ENCODE peak calls at places on chromosomes 11 and 22, in six cellular contexts. One of them, this sample, is unnamed. For H3K27me3, the result is how much of the 10 kb centered on the place peaks cover.

GRCh38 chr11:109112748-109113378 is 309.1 kb upstream of the C11orf87 start:
- DNase-seq in CD4-positive, alpha-beta memory T cell: no peak
- DNase-seq in PC-3: no peak
- DNase-seq in IMR-90: no peak
- DNase-seq in cardiac muscle cell: no peak
- DNase-seq in PC-9: no peak
- DNase-seq in this sample: no peak

GRCh38 chr11:119433369-119433749 is 10.4 kb upstream of the THY1 start:
- DNase-seq in CD4-positive, alpha-beta memory T cell: no peak
- DNase-seq in PC-3: peak
- DNase-seq in IMR-90: peak
- DNase-seq in cardiac muscle cell: peak
- DNase-seq in PC-9: no peak
- DNase-seq in this sample: no peak

GRCh38 chr11:1230456-1231395 is 7.9 kb downstream of the MUC5B start:
- DNase-seq in CD4-positive, alpha-beta memory T cell: no peak
- DNase-seq in PC-3: no peak
- DNase-seq in IMR-90: no peak
- DNase-seq in cardiac muscle cell: no peak
- DNase-seq in PC-9: no peak
- DNase-seq in this sample: no peak

GRCh38 chr11:108961095-108961494 is 296.2 kb downstream of the DDX10 start:
- DNase-seq in CD4-positive, alpha-beta memory T cell: no peak
- DNase-seq in PC-3: no peak
- DNase-seq in IMR-90: no peak
- DNase-seq in cardiac muscle cell: no peak
- DNase-seq in PC-9: no peak
- DNase-seq in this sample: no peak

GRCh38 chr11:112368402-112368801 is 107.7 kb upstream of the PLET1 start:
- DNase-seq in CD4-positive, alpha-beta memory T cell: no peak
- DNase-seq in PC-3: peak
- DNase-seq in IMR-90: no peak
- DNase-seq in cardiac muscle cell: no peak
- DNase-seq in PC-9: no peak
- DNase-seq in this sample: no peak

GRCh38 chr11:96704847-96705246 is 315.0 kb downstream of the JRKL start:
- DNase-seq in CD4-positive, alpha-beta memory T cell: no peak
- DNase-seq in PC-3: peak
- DNase-seq in IMR-90: no peak
- DNase-seq in cardiac muscle cell: peak
- DNase-seq in PC-9: no peak
- DNase-seq in this sample: no peak

GRCh38 chr22:23099525-23099792 is 29.1 kb downstream of the GNAZ start:
- DNase-seq in CD4-positive, alpha-beta memory T cell: no peak
- DNase-seq in PC-3: no peak
- DNase-seq in IMR-90: no peak
- DNase-seq in cardiac muscle cell: no peak
- DNase-seq in PC-9: no peak
- DNase-seq in this sample: no peak

GRCh38 chr22:22076937-22077703 is 94.5 kb upstream of the TOP3B start:
- DNase-seq in CD4-positive, alpha-beta memory T cell: no peak
- DNase-seq in PC-3: peak
- DNase-seq in IMR-90: peak
- DNase-seq in cardiac muscle cell: peak
- DNase-seq in PC-9: no peak
- DNase-seq in this sample: no peak

GRCh38 chr11:46675949-46676348 is 24.5 kb downstream of the ARHGAP1 start:
- DNase-seq in CD4-positive, alpha-beta memory T cell: no peak
- DNase-seq in PC-3: no peak
- DNase-seq in IMR-90: no peak
- DNase-seq in cardiac muscle cell: no peak
- DNase-seq in PC-9: no peak
- DNase-seq in this sample: no peak

GRCh38 chr11:37378989-37379388 is 781.0 kb upstream of the RAG2 start:
- DNase-seq in CD4-positive, alpha-beta memory T cell: no peak
- DNase-seq in PC-3: no peak
- DNase-seq in IMR-90: no peak
- DNase-seq in cardiac muscle cell: no peak
- DNase-seq in PC-9: no peak
- DNase-seq in this sample: no peak

GRCh38 chr22:36339171-36340065 is 48.3 kb downstream of the MYH9 start:
- DNase-seq in CD4-positive, alpha-beta memory T cell: no peak
- DNase-seq in PC-3: no peak
- DNase-seq in IMR-90: peak
- DNase-seq in cardiac muscle cell: peak
- DNase-seq in PC-9: no peak
- DNase-seq in this sample: no peak

GRCh38 chr22:50070366-50070765 is 12.3 kb upstream of the TTLL8 start:
- DNase-seq in CD4-positive, alpha-beta memory T cell: no peak
- DNase-seq in PC-3: no peak
- DNase-seq in IMR-90: no peak
- DNase-seq in cardiac muscle cell: no peak
- DNase-seq in PC-9: no peak
- DNase-seq in this sample: no peak

DNA sequence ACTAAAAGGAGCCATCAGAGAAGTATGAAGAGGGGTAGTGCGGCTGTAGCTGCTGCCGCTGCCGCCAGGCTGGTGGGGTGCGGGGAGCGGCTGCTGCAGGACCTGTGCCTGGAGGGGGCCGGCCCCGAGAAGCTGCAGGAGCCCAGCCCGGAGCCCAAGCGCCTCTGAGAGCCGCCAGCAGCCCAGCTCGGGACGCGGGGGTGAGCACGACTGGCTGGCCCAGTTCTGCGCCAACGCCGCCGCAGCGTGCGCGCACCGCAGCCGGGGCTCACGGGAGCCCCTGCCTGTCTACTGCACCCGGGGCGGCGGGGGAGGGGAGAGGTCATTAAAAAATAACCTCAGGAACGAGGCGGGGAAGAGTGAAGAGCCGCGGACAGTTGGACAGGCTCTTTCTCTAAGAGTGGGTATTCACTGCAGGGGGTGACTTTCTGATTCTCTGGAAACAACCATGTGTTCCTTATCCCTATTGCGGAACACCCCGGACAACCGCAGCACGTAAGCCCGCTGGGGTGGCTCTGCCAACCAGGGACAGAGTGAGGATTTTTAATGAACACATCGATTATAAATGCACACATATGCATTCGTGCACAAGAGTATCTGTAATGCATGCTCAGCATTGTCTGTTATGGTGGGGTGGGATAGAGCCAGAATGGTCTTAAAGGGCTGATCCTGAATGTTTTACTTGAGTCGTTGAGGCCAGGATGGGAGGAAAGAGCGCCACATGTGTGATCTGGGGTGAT is 459 bp downstream of the GAS2 start:
- DNase-seq in CD4-positive, alpha-beta memory T cell: no peak
- DNase-seq in PC-3: no peak
- DNase-seq in IMR-90: no peak
- DNase-seq in cardiac muscle cell: peak
- DNase-seq in PC-9: no peak
- DNase-seq in this sample: no peak
- H3K27ac ChIP-seq in CD4-positive, alpha-beta memory T cell: no peak
- H3K27ac ChIP-seq in PC-3: no peak
- H3K27ac ChIP-seq in IMR-90: no peak
- H3K27ac ChIP-seq in cardiac muscle cell: peak
- H3K27ac ChIP-seq in PC-9: no peak
- H3K27ac ChIP-seq in this sample: no peak

DNA sequence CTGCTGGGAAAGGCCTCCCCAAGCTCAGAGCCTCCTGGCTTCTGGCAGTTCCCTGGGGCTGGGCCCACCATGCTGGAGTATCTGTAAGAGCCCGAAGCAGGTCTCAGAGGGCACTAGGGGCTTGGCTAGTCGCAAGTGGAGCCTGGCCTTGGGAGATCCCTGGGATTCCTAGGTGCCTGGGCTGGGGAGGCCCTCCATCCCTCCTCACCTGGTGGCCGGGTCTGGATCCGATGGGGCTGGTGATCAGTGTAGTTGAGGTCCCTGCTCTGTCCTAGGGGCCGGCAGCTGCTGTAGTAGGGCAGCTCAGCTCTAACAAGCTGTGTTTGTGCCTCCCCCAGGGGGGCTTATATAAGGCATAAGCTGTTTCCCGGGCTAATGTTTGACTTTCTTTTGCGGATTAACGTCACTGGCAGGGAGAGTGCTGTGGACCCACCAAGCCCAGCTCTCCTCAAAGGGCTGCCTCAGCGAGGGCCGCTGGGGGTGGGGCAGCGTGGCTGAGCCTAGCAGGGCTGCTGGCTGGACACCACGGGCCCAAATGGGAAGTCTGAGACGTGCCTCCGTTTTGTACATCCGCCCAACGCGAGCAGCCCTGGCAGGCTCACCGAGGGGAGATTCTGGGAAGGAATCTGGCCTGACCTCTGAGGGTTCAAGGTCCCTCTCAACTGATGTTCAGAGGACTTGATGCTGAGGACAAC is at the start of gene SLC22A8:
- DNase-seq in CD4-positive, alpha-beta memory T cell: no peak
- DNase-seq in PC-3: no peak
- DNase-seq in IMR-90: no peak
- DNase-seq in cardiac muscle cell: no peak
- DNase-seq in PC-9: no peak
- DNase-seq in this sample: no peak
- H3K27me3 ChIP-seq in CD4-positive, alpha-beta memory T cell: under half
- H3K27me3 ChIP-seq in PC-3: half or more
- H3K27me3 ChIP-seq in IMR-90: under half
- H3K27me3 ChIP-seq in cardiac muscle cell: under half
- H3K27me3 ChIP-seq in PC-9: half or more
- H3K27me3 ChIP-seq in this sample: under half

DNA sequence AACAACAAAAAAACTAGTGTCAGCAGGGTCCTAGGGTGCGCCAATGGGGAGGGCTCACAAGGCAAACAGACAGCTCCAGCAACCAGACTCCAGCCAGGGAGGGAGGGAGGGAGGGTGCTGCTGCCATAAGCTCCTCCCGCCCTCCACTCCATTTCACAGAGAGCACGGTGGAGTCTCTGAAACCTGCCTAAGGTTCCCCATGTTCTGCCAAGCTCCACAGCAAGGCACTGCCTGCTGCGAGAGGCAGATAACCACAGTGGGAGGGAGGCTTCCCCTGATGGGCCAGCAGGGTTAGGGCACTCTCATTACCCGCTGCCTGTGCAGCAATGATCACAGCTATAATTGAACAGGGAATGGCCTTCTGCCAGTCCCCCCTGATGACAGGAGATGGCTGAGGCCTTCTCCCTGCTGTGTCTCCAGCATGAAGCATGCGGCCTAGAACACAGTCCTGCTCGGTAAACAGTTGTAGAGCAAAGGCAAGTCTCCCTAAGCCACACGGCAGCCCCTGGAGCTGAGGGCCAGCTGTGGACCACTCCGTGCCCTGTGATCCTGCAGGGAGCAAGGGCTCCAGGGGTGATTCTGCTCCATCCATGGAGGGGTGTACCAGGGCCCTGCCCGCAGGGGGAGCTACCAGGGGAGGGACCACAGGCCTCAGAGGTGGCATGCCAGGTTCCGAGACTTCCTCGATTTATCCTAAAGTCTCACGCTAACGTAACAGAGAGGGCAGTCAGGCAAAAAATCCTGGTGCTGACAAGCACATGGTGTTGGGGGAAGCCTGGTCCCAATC is 42.9 kb downstream of the PC start:
- DNase-seq in CD4-positive, alpha-beta memory T cell: no peak
- DNase-seq in PC-3: no peak
- DNase-seq in IMR-90: no peak
- DNase-seq in cardiac muscle cell: no peak
- DNase-seq in PC-9: no peak
- DNase-seq in this sample: no peak
- H3K27ac ChIP-seq in CD4-positive, alpha-beta memory T cell: no peak
- H3K27ac ChIP-seq in PC-3: no peak
- H3K27ac ChIP-seq in IMR-90: no peak
- H3K27ac ChIP-seq in cardiac muscle cell: no peak
- H3K27ac ChIP-seq in PC-9: no peak
- H3K27ac ChIP-seq in this sample: no peak

GRCh38 chr11:60088364-60088763 is at the start of gene MS4A2:
- DNase-seq in CD4-positive, alpha-beta memory T cell: no peak
- DNase-seq in PC-3: no peak
- DNase-seq in IMR-90: no peak
- DNase-seq in cardiac muscle cell: no peak
- DNase-seq in PC-9: no peak
- DNase-seq in this sample: no peak

GRCh38 chr11:60087239-60087638 is 1.2 kb upstream of the MS4A2 start:
- DNase-seq in CD4-positive, alpha-beta memory T cell: no peak
- DNase-seq in PC-3: no peak
- DNase-seq in IMR-90: no peak
- DNase-seq in cardiac muscle cell: no peak
- DNase-seq in PC-9: no peak
- DNase-seq in this sample: no peak

GRCh38 chr11:60080523-60080922 is 7.9 kb upstream of the MS4A2 start:
- DNase-seq in CD4-positive, alpha-beta memory T cell: no peak
- DNase-seq in PC-3: no peak
- DNase-seq in IMR-90: no peak
- DNase-seq in cardiac muscle cell: no peak
- DNase-seq in PC-9: no peak
- DNase-seq in this sample: no peak

GRCh38 chr11:60084866-60085265 is 3.6 kb upstream of the MS4A2 start:
- DNase-seq in CD4-positive, alpha-beta memory T cell: no peak
- DNase-seq in PC-3: peak
- DNase-seq in IMR-90: no peak
- DNase-seq in cardiac muscle cell: no peak
- DNase-seq in PC-9: no peak
- DNase-seq in this sample: no peak

DNA sequence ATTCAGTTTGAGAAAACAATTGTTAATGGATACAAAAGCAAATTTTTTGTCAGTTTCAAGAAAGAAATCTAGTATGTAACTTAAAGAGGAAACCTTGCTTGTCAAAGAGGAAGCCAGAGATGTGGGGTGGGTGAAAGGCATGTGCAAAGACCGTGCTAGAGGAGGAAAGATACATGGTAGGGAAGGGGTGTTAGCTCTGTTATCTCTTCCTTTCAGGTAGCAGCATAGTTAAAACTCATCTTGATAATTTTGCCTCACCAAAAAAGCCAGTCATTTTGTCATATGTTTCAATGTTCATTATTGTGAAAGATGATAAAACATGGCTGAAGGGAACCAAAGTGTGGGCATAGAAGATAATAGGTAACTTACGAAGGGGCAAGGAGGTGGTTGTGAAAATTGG is 2.6 kb upstream of the MS4A2 start:
- DNase-seq in CD4-positive, alpha-beta memory T cell: no peak
- DNase-seq in PC-3: no peak
- DNase-seq in IMR-90: no peak
- DNase-seq in cardiac muscle cell: no peak
- DNase-seq in PC-9: no peak
- DNase-seq in this sample: no peak
- H3K27me3 ChIP-seq in CD4-positive, alpha-beta memory T cell: under half
- H3K27me3 ChIP-seq in PC-3: under half
- H3K27me3 ChIP-seq in IMR-90: under half
- H3K27me3 ChIP-seq in cardiac muscle cell: under half
- H3K27me3 ChIP-seq in PC-9: under half
- H3K27me3 ChIP-seq in this sample: under half

GRCh38 chr11:128757235-128757711 is 63.4 kb downstream of the FLI1 start:
- DNase-seq in CD4-positive, alpha-beta memory T cell: peak
- DNase-seq in PC-3: peak
- DNase-seq in IMR-90: peak
- DNase-seq in cardiac muscle cell: peak
- DNase-seq in PC-9: no peak
- DNase-seq in this sample: peak
- H3K27ac ChIP-seq in CD4-positive, alpha-beta memory T cell: peak
- H3K27ac ChIP-seq in PC-3: no peak
- H3K27ac ChIP-seq in IMR-90: no peak
- H3K27ac ChIP-seq in cardiac muscle cell: no peak
- H3K27ac ChIP-seq in PC-9: no peak
- H3K27ac ChIP-seq in this sample: no peak

This sample was measured in CD4-positive, alpha-beta T cell.